ENCODE peak calls at places on chromosomes 6 and 20, in four cellular contexts. One of them, this sample, is unnamed.

GRCh38 chr6:129608886-129609540 is 101.0 kb downstream of the ARHGAP18 start:
- DNase-seq in H54: no peak
- DNase-seq in aorta: no peak
- DNase-seq in neural crest cell: no peak
- DNase-seq in this sample: no peak

GRCh38 chr6:75934643-75935472 is 137.6 kb downstream of the IMPG1 start:
- DNase-seq in H54: peak
- DNase-seq in aorta: no peak
- DNase-seq in neural crest cell: peak
- DNase-seq in this sample: peak

GRCh38 chr6:66421570-66421969 is 714.5 kb upstream of the EYS start:
- DNase-seq in H54: no peak
- DNase-seq in aorta: no peak
- DNase-seq in neural crest cell: peak
- DNase-seq in this sample: peak

GRCh38 chr20:9301129-9302072 is 213.0 kb upstream of the LAMP5 start:
- DNase-seq in H54: no peak
- DNase-seq in aorta: no peak
- DNase-seq in neural crest cell: no peak
- DNase-seq in this sample: peak

GRCh38 chr6:109790131-109790530 is 99.0 kb downstream of the FIG4 start:
- DNase-seq in H54: no peak
- DNase-seq in aorta: no peak
- DNase-seq in neural crest cell: no peak
- DNase-seq in this sample: peak

GRCh38 chr6:2114100-2114499 is 131.3 kb downstream of the GMDS start:
- DNase-seq in H54: no peak
- DNase-seq in aorta: no peak
- DNase-seq in neural crest cell: no peak
- DNase-seq in this sample: no peak

GRCh38 chr6:113630738-113631535 is 226.2 kb upstream of the MARCKS start:
- DNase-seq in H54: no peak
- DNase-seq in aorta: no peak
- DNase-seq in neural crest cell: no peak
- DNase-seq in this sample: peak

GRCh38 chr6:15129872-15130271 is 116.0 kb upstream of the JARID2 start:
- DNase-seq in H54: no peak
- DNase-seq in aorta: no peak
- DNase-seq in neural crest cell: no peak
- DNase-seq in this sample: no peak

GRCh38 chr20:60653111-60653845 is 598.8 kb upstream of the CDH4 start:
- DNase-seq in H54: no peak
- DNase-seq in aorta: no peak
- DNase-seq in neural crest cell: no peak
- DNase-seq in this sample: no peak

GRCh38 chr6:85081102-85081501 is 316.7 kb upstream of the TBX18 start:
- DNase-seq in H54: no peak
- DNase-seq in aorta: no peak
- DNase-seq in neural crest cell: no peak
- DNase-seq in this sample: peak

GRCh38 chr6:101249470-101249869 is 144.0 kb upstream of the GRIK2 start:
- DNase-seq in H54: no peak
- DNase-seq in aorta: no peak
- DNase-seq in neural crest cell: no peak
- DNase-seq in this sample: no peak

GRCh38 chr6:105836889-105837288 is 249.2 kb upstream of the PRDM1 start:
- DNase-seq in H54: no peak
- DNase-seq in aorta: no peak
- DNase-seq in neural crest cell: no peak
- DNase-seq in this sample: no peak

GRCh38 chr6:154928325-154928922 is 66.7 kb upstream of the TIAM2 start:
- DNase-seq in H54: peak
- DNase-seq in aorta: no peak
- DNase-seq in neural crest cell: peak
- DNase-seq in this sample: peak

GRCh38 chr6:104326173-104327001 is 533.3 kb downstream of the HACE1 start:
- DNase-seq in H54: no peak
- DNase-seq in aorta: no peak
- DNase-seq in neural crest cell: no peak
- DNase-seq in this sample: peak

GRCh38 chr6:131949909-131950766 is 1.0 kb downstream of the CCN2 start:
- DNase-seq in H54: no peak
- DNase-seq in aorta: peak
- DNase-seq in neural crest cell: peak
- DNase-seq in this sample: peak

GRCh38 chr20:13995086-13995665 is at the start of gene MACROD2:
- DNase-seq in H54: no peak
- DNase-seq in aorta: peak
- DNase-seq in neural crest cell: peak
- DNase-seq in this sample: peak

GRCh38 chr6:146546440-146546839 is 2.8 kb downstream of the RAB32 start:
- DNase-seq in H54: no peak
- DNase-seq in aorta: no peak
- DNase-seq in neural crest cell: no peak
- DNase-seq in this sample: peak

GRCh38 chr20:25553819-25554296 is 31.5 kb downstream of the NINL start:
- DNase-seq in H54: peak
- DNase-seq in aorta: no peak
- DNase-seq in neural crest cell: no peak
- DNase-seq in this sample: peak

GRCh38 chr6:70398783-70399730 is 14.3 kb upstream of the FAM135A start:
- DNase-seq in H54: peak
- DNase-seq in aorta: no peak
- DNase-seq in neural crest cell: no peak
- DNase-seq in this sample: peak

GRCh38 chr6:139500977-139501376 is 126.5 kb upstream of the CITED2 start:
- DNase-seq in H54: no peak
- DNase-seq in aorta: no peak
- DNase-seq in neural crest cell: no peak
- DNase-seq in this sample: no peak

GRCh38 chr6:169495601-169496000 is 206.2 kb downstream of the WDR27 start:
- DNase-seq in H54: no peak
- DNase-seq in aorta: no peak
- DNase-seq in neural crest cell: no peak
- DNase-seq in this sample: peak

GRCh38 chr6:34094474-34095135 is 51.3 kb downstream of the GRM4 start:
- DNase-seq in H54: no peak
- DNase-seq in aorta: no peak
- DNase-seq in neural crest cell: no peak
- DNase-seq in this sample: no peak

GRCh38 chr20:3798908-3799248 is 2.8 kb downstream of the CDC25B start:
- DNase-seq in H54: no peak
- DNase-seq in aorta: no peak
- DNase-seq in neural crest cell: no peak
- DNase-seq in this sample: no peak

GRCh38 chr6:6712979-6713514 is 124.5 kb downstream of the LY86 start:
- DNase-seq in H54: peak
- DNase-seq in aorta: no peak
- DNase-seq in neural crest cell: no peak
- DNase-seq in this sample: no peak

GRCh38 chr20:59772373-59772705 is 161.1 kb downstream of the SYCP2 start:
- DNase-seq in H54: no peak
- DNase-seq in aorta: peak
- DNase-seq in neural crest cell: no peak
- DNase-seq in this sample: no peak

GRCh38 chr6:140602843-140603242 is 1228.4 kb upstream of the CITED2 start:
- DNase-seq in H54: no peak
- DNase-seq in aorta: no peak
- DNase-seq in neural crest cell: no peak
- DNase-seq in this sample: peak

GRCh38 chr6:91498576-91498975 is 911.7 kb upstream of the MAP3K7 start:
- DNase-seq in H54: no peak
- DNase-seq in aorta: no peak
- DNase-seq in neural crest cell: no peak
- DNase-seq in this sample: no peak

GRCh38 chr20:7984192-7984591 is 35.4 kb downstream of the TMX4 start:
- DNase-seq in H54: no peak
- DNase-seq in aorta: no peak
- DNase-seq in neural crest cell: no peak
- DNase-seq in this sample: no peak

GRCh38 chr6:43887340-43887858 is 117.4 kb downstream of the VEGFA start:
- DNase-seq in H54: peak
- DNase-seq in aorta: peak
- DNase-seq in neural crest cell: no peak
- DNase-seq in this sample: no peak

GRCh38 chr6:33691456-33692077 is 19.9 kb downstream of the UQCC2 start:
- DNase-seq in H54: no peak
- DNase-seq in aorta: no peak
- DNase-seq in neural crest cell: no peak
- DNase-seq in this sample: no peak

This sample was measured in foreskin fibroblast.